ENCODE peak calls at places on chromosomes 1 and 21, in five cellular contexts. One of them, this sample, is unnamed.

GRCh38 chr1:167225920-167226319 is 5.2 kb downstream of the POU2F1 start:
- DNase-seq in astrocyte: no peak
- DNase-seq in colonic mucosa: no peak
- DNase-seq in MM.1S: no peak
- DNase-seq in sigmoid colon: no peak
- DNase-seq in this sample: no peak

GRCh38 chr1:8201331-8201861 is 116.5 kb upstream of the SLC45A1 start:
- DNase-seq in astrocyte: peak
- DNase-seq in colonic mucosa: no peak
- DNase-seq in MM.1S: no peak
- DNase-seq in sigmoid colon: no peak
- DNase-seq in this sample: no peak

GRCh38 chr1:89953929-89954328 is 41.0 kb upstream of the ZNF326 start:
- DNase-seq in astrocyte: no peak
- DNase-seq in colonic mucosa: no peak
- DNase-seq in MM.1S: peak
- DNase-seq in sigmoid colon: no peak
- DNase-seq in this sample: no peak

GRCh38 chr1:66168919-66169725 is 364.8 kb upstream of the SGIP1 start:
- DNase-seq in astrocyte: peak
- DNase-seq in colonic mucosa: no peak
- DNase-seq in MM.1S: peak
- DNase-seq in sigmoid colon: no peak
- DNase-seq in this sample: no peak

GRCh38 chr1:100866041-100866900 is 28.4 kb downstream of the EXTL2 start:
- DNase-seq in astrocyte: peak
- DNase-seq in colonic mucosa: no peak
- DNase-seq in MM.1S: peak
- DNase-seq in sigmoid colon: no peak
- DNase-seq in this sample: no peak

GRCh38 chr1:29136463-29136915 is 12.8 kb upstream of the TMEM200B start:
- DNase-seq in astrocyte: peak
- DNase-seq in colonic mucosa: no peak
- DNase-seq in MM.1S: no peak
- DNase-seq in sigmoid colon: no peak
- DNase-seq in this sample: no peak

GRCh38 chr1:208326033-208326432 is 81.8 kb upstream of the PLXNA2 start:
- DNase-seq in astrocyte: no peak
- DNase-seq in colonic mucosa: no peak
- DNase-seq in MM.1S: no peak
- DNase-seq in sigmoid colon: no peak
- DNase-seq in this sample: no peak

GRCh38 chr1:52191395-52191965 is 49.6 kb downstream of the ZFYVE9 start:
- DNase-seq in astrocyte: peak
- DNase-seq in colonic mucosa: no peak
- DNase-seq in MM.1S: no peak
- DNase-seq in sigmoid colon: no peak
- DNase-seq in this sample: no peak

GRCh38 chr1:116147114-116147510 is 35.9 kb downstream of the MAB21L3 start:
- DNase-seq in astrocyte: no peak
- DNase-seq in colonic mucosa: no peak
- DNase-seq in MM.1S: no peak
- DNase-seq in sigmoid colon: no peak
- DNase-seq in this sample: no peak

GRCh38 chr1:48697066-48697707 is 79.5 kb downstream of the BEND5 start:
- DNase-seq in astrocyte: no peak
- DNase-seq in colonic mucosa: peak
- DNase-seq in MM.1S: peak
- DNase-seq in sigmoid colon: no peak
- DNase-seq in this sample: no peak

GRCh38 chr1:5643360-5644090 is 348.7 kb downstream of the NPHP4 start:
- DNase-seq in astrocyte: no peak
- DNase-seq in colonic mucosa: no peak
- DNase-seq in MM.1S: no peak
- DNase-seq in sigmoid colon: no peak
- DNase-seq in this sample: no peak

GRCh38 chr1:206700445-206701036 is 15.8 kb downstream of the MAPKAPK2 start:
- DNase-seq in astrocyte: no peak
- DNase-seq in colonic mucosa: no peak
- DNase-seq in MM.1S: no peak
- DNase-seq in sigmoid colon: peak
- DNase-seq in this sample: no peak

GRCh38 chr1:73331726-73332125 is 866.2 kb downstream of the LRRIQ3 start:
- DNase-seq in astrocyte: no peak
- DNase-seq in colonic mucosa: no peak
- DNase-seq in MM.1S: no peak
- DNase-seq in sigmoid colon: no peak
- DNase-seq in this sample: no peak

GRCh38 chr1:206909883-206910318 is 11.8 kb downstream of the FCMR start:
- DNase-seq in astrocyte: no peak
- DNase-seq in colonic mucosa: no peak
- DNase-seq in MM.1S: no peak
- DNase-seq in sigmoid colon: no peak
- DNase-seq in this sample: no peak

GRCh38 chr21:36747815-36748381 is 49.0 kb downstream of the SIM2 start:
- DNase-seq in astrocyte: peak
- DNase-seq in colonic mucosa: peak
- DNase-seq in MM.1S: no peak
- DNase-seq in sigmoid colon: no peak
- DNase-seq in this sample: no peak

GRCh38 chr1:180567664-180568063 is 8.9 kb downstream of the OVAAL start:
- DNase-seq in astrocyte: no peak
- DNase-seq in colonic mucosa: no peak
- DNase-seq in MM.1S: no peak
- DNase-seq in sigmoid colon: no peak
- DNase-seq in this sample: no peak

GRCh38 chr21:41605178-41605933 is 97.4 kb upstream of the TMPRSS2 start:
- DNase-seq in astrocyte: no peak
- DNase-seq in colonic mucosa: no peak
- DNase-seq in MM.1S: no peak
- DNase-seq in sigmoid colon: peak
- DNase-seq in this sample: no peak

GRCh38 chr1:227572752-227573151 is 9.4 kb downstream of the ZNF678 start:
- DNase-seq in astrocyte: no peak
- DNase-seq in colonic mucosa: no peak
- DNase-seq in MM.1S: no peak
- DNase-seq in sigmoid colon: no peak
- DNase-seq in this sample: no peak

GRCh38 chr1:61274979-61275378 is 192.6 kb downstream of the NFIA start:
- DNase-seq in astrocyte: no peak
- DNase-seq in colonic mucosa: no peak
- DNase-seq in MM.1S: no peak
- DNase-seq in sigmoid colon: no peak
- DNase-seq in this sample: no peak

GRCh38 chr1:119906927-119907652 is 10.8 kb upstream of the ADAM30 start:
- DNase-seq in astrocyte: no peak
- DNase-seq in colonic mucosa: no peak
- DNase-seq in MM.1S: no peak
- DNase-seq in sigmoid colon: no peak
- DNase-seq in this sample: no peak

GRCh38 chr1:94672001-94672400 is 130.4 kb upstream of the F3 start:
- DNase-seq in astrocyte: peak
- DNase-seq in colonic mucosa: no peak
- DNase-seq in MM.1S: no peak
- DNase-seq in sigmoid colon: no peak
- DNase-seq in this sample: no peak

DNA sequence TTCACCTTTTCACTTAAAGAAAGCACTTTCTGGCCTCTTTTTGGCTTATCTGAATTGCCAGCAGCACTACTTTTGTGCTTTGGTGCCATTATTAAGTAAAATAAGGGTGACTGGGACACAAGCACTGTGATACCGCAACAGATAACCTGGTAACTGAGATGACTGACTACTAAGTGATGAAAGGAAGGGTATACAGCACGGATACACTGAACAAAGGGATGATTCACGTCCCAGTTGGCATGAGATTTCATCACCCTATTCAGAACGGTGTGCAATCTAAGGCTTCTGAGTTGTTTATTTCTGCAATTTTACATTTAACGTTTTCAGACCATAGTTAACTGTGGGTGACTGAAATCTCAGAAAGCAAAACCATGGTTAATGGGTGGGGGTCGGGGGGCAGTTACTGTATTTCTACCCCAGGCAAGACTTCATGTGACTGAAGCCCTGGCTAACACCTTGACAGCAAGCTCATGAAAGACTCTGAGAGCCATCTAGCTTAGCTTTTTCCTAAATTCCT is 102.8 kb downstream of the CLIC6 start:
- DNase-seq in astrocyte: peak
- DNase-seq in colonic mucosa: no peak
- DNase-seq in MM.1S: no peak
- DNase-seq in sigmoid colon: no peak
- DNase-seq in this sample: no peak
- TF ChIP-seq CTCF in astrocyte: no peak
- TF ChIP-seq CTCF in colonic mucosa: no peak
- TF ChIP-seq CTCF in MM.1S: no peak
- TF ChIP-seq CTCF in sigmoid colon: no peak
- TF ChIP-seq CTCF in this sample: no peak

DNA sequence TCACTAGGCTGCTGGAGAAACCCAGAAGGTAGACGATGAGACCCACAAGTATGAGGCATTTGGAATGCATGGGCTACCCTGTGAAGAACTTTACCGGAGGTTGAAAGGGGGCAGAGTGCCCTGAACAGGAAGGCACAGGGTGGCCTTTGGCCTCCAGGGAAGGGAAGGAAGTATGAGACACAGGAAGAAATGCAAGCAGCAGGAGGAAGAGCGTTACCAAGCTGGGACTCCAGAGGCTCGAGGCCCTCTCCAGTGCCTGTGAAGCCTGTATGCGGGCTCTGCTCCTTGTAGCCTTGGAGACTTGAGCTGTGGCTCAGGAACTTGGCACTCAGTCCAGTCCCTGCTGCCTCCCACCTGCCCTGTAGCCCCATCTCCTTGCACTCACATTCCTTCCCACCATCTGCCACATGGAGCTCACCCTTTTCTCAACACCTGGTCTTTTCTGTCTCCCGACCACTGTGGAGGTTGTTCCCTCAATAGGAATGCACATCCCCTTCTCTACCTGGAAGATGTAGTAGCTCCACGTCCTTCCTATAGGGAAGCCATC is 33.5 kb upstream of the RNF19B start:
- DNase-seq in astrocyte: no peak
- DNase-seq in colonic mucosa: no peak
- DNase-seq in MM.1S: no peak
- DNase-seq in sigmoid colon: no peak
- DNase-seq in this sample: no peak
- H3K4me3 ChIP-seq in astrocyte: peak
- H3K4me3 ChIP-seq in colonic mucosa: no peak
- H3K4me3 ChIP-seq in MM.1S: no peak
- H3K4me3 ChIP-seq in sigmoid colon: no peak
- H3K4me3 ChIP-seq in this sample: no peak

GRCh38 chr1:109282952-109283747 is at the start of gene PSRC1:
- DNase-seq in astrocyte: peak
- DNase-seq in colonic mucosa: peak
- DNase-seq in MM.1S: peak
- DNase-seq in sigmoid colon: peak
- DNase-seq in this sample: peak

GRCh38 chr1:109281680-109282496 is 1.1 kb downstream of the PSRC1 start:
- DNase-seq in astrocyte: no peak
- DNase-seq in colonic mucosa: no peak
- DNase-seq in MM.1S: no peak
- DNase-seq in sigmoid colon: no peak
- DNase-seq in this sample: no peak

GRCh38 chr1:109282497-109282951 is 421 bp downstream of the PSRC1 start:
- DNase-seq in astrocyte: no peak
- DNase-seq in colonic mucosa: peak
- DNase-seq in MM.1S: no peak
- DNase-seq in sigmoid colon: no peak
- DNase-seq in this sample: no peak

GRCh38 chr1:109280768-109281356 is 2.1 kb downstream of the PSRC1 start:
- DNase-seq in astrocyte: no peak
- DNase-seq in colonic mucosa: no peak
- DNase-seq in MM.1S: no peak
- DNase-seq in sigmoid colon: no peak
- DNase-seq in this sample: no peak

DNA sequence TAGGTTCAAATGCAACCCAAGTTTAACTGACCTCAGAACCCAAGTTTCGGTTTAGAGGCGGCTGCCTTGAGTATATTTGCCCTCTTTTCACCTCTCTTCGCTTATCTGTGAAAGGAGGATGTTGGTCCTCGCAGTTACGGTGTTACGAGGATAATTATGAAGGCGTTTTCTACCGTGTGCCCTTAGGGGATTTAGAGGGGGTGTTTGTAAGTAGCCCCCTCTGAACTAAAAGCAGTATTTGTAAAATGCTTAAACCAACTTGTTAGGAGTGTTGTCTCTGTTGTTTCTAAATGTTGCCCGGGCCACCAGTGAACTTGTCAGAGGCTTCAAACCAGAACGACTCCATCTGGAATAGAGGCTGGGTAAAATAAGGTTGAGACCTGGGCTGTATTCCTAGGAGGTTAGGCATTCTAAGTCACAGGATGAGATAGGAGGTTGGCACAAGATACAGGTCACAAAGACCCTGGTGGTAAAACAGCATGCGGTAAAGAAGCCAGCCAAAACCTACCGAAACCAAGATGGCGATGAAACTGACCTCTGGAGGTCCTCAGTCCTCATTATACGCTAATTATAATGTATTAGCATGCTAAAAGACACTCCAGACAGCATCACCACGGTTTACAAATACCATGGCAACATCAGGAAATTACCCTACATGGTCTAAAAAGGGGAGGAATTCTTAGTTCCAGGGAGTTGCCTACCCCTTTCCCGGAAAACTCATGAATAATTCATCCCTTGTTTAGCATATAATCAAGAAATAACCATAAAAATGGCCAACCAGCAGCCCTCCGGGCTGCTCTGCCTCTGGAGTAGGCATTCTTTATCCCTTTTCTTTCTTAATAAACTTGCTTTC is 1.0 kb upstream of the PSRC1 start:
- DNase-seq in astrocyte: no peak
- DNase-seq in colonic mucosa: no peak
- DNase-seq in MM.1S: peak
- DNase-seq in sigmoid colon: no peak
- DNase-seq in this sample: no peak
- TF ChIP-seq CTCF in astrocyte: no peak
- TF ChIP-seq CTCF in colonic mucosa: no peak
- TF ChIP-seq CTCF in MM.1S: no peak
- TF ChIP-seq CTCF in sigmoid colon: no peak
- TF ChIP-seq CTCF in this sample: no peak

DNA sequence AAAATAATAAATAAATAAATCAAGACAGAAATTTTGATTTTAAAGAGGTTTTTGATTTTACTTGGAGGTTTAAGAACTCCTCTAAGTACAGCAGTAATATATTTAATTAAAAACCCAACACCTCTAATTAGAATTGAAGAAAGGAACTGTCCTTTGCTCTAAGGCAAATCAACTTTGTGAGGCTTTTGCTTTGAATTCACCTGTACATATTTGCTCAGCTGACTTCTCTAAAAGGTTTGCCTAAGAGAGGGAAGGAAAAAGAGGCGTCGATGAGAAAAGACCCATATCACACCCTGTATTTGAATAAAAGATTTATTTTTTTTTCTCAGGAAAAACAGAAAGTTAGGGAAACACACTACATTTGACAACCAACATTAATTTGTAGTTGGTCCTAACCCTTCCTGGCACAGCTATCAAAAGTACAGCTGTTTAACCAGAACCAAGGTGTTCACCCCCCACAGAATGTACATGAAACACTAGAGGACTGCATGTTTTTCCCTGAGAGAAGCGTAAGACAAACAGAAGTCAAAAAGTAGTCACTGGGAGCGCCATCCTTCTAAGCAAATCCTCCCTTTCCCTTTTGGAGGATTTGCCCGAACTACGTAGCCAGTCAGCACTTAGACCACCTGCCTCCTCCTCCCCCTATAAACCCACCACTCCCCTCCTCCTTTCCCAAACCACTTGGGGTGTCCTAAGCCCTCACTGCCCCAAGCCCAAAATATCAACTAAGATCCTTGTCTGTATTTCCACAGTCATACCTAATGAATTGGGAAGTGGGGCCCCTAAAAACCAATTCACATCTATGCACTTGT is 4.9 kb downstream of the MCL1 start:
- DNase-seq in astrocyte: no peak
- DNase-seq in colonic mucosa: no peak
- DNase-seq in MM.1S: no peak
- DNase-seq in sigmoid colon: no peak
- DNase-seq in this sample: no peak
- H3K4me3 ChIP-seq in astrocyte: peak
- H3K4me3 ChIP-seq in colonic mucosa: peak
- H3K4me3 ChIP-seq in MM.1S: no peak
- H3K4me3 ChIP-seq in sigmoid colon: peak
- H3K4me3 ChIP-seq in this sample: peak